ENCODE peak calls at places on chromosomes 4 and X, in five cellular contexts. One of them, this sample, is unnamed.

GRCh38 chr4:127155121-127155520 is 477.6 kb upstream of the INTU start:
- DNase-seq in IMR-90: no peak
- DNase-seq in DMS153: no peak
- DNase-seq in H4: no peak
- DNase-seq in SHP77 treated with DMSO at 0.1 percent for 48 hours: no peak
- DNase-seq in this sample: no peak

GRCh38 chrX:134603806-134604700 is 54.2 kb downstream of the PLAC1 start:
- DNase-seq in DMS153: no peak
- DNase-seq in IMR-90: peak
- DNase-seq in SHP77 treated with DMSO at 0.1 percent for 48 hours: no peak
- DNase-seq in H4: peak
- DNase-seq in this sample: peak

GRCh38 chr4:173547889-173548288 is 17.9 kb upstream of the HAND2 start:
- DNase-seq in DMS153: no peak
- DNase-seq in SHP77 treated with DMSO at 0.1 percent for 48 hours: peak
- DNase-seq in IMR-90: no peak
- DNase-seq in H4: no peak
- DNase-seq in this sample: no peak

GRCh38 chr4:153634737-153635353 is 49.2 kb upstream of the TLR2 start:
- DNase-seq in DMS153: no peak
- DNase-seq in H4: peak
- DNase-seq in IMR-90: peak
- DNase-seq in SHP77 treated with DMSO at 0.1 percent for 48 hours: no peak
- DNase-seq in this sample: peak

GRCh38 chr4:23631255-23631950 is 258.4 kb downstream of the PPARGC1A start:
- DNase-seq in IMR-90: no peak
- DNase-seq in SHP77 treated with DMSO at 0.1 percent for 48 hours: no peak
- DNase-seq in DMS153: peak
- DNase-seq in H4: peak
- DNase-seq in this sample: no peak

GRCh38 chr4:56910172-56910967 is 2.7 kb downstream of the REST start:
- DNase-seq in IMR-90: no peak
- DNase-seq in DMS153: no peak
- DNase-seq in SHP77 treated with DMSO at 0.1 percent for 48 hours: no peak
- DNase-seq in H4: no peak
- DNase-seq in this sample: no peak

GRCh38 chr4:81257021-81257420 is 42.0 kb upstream of the PRKG2 start:
- DNase-seq in SHP77 treated with DMSO at 0.1 percent for 48 hours: no peak
- DNase-seq in DMS153: no peak
- DNase-seq in H4: no peak
- DNase-seq in IMR-90: peak
- DNase-seq in this sample: peak

GRCh38 chr4:73586040-73586439 is 34.2 kb downstream of the RASSF6 start:
- DNase-seq in SHP77 treated with DMSO at 0.1 percent for 48 hours: no peak
- DNase-seq in IMR-90: no peak
- DNase-seq in DMS153: no peak
- DNase-seq in H4: no peak
- DNase-seq in this sample: no peak

GRCh38 chrX:110394653-110395052 is 36.0 kb downstream of the RTL9 start:
- DNase-seq in SHP77 treated with DMSO at 0.1 percent for 48 hours: no peak
- DNase-seq in IMR-90: peak
- DNase-seq in DMS153: no peak
- DNase-seq in H4: peak
- DNase-seq in this sample: no peak

GRCh38 chr4:169968999-169969398 is 57.2 kb downstream of the MFAP3L start:
- DNase-seq in H4: no peak
- DNase-seq in DMS153: no peak
- DNase-seq in IMR-90: peak
- DNase-seq in SHP77 treated with DMSO at 0.1 percent for 48 hours: no peak
- DNase-seq in this sample: peak

GRCh38 chr4:149176019-149176418 is 639.6 kb downstream of the IQCM start:
- DNase-seq in IMR-90: no peak
- DNase-seq in DMS153: no peak
- DNase-seq in H4: peak
- DNase-seq in SHP77 treated with DMSO at 0.1 percent for 48 hours: no peak
- DNase-seq in this sample: no peak

GRCh38 chrX:40883021-40883619 is 147.8 kb upstream of the MED14 start:
- DNase-seq in DMS153: no peak
- DNase-seq in IMR-90: no peak
- DNase-seq in H4: no peak
- DNase-seq in SHP77 treated with DMSO at 0.1 percent for 48 hours: no peak
- DNase-seq in this sample: no peak

GRCh38 chrX:7759832-7760231 is 83.1 kb upstream of the VCX start:
- DNase-seq in SHP77 treated with DMSO at 0.1 percent for 48 hours: no peak
- DNase-seq in IMR-90: no peak
- DNase-seq in DMS153: no peak
- DNase-seq in H4: no peak
- DNase-seq in this sample: no peak

GRCh38 chr4:160129439-160129838 is 1026.6 kb downstream of the RAPGEF2 start:
- DNase-seq in SHP77 treated with DMSO at 0.1 percent for 48 hours: no peak
- DNase-seq in H4: peak
- DNase-seq in IMR-90: no peak
- DNase-seq in DMS153: no peak
- DNase-seq in this sample: no peak

GRCh38 chrX:108224727-108225455 is 133.3 kb downstream of the ATG4A start:
- DNase-seq in IMR-90: peak
- DNase-seq in DMS153: no peak
- DNase-seq in H4: peak
- DNase-seq in SHP77 treated with DMSO at 0.1 percent for 48 hours: peak
- DNase-seq in this sample: peak

GRCh38 chrX:13029341-13029740 is 15.1 kb downstream of the FAM9C start:
- DNase-seq in H4: peak
- DNase-seq in SHP77 treated with DMSO at 0.1 percent for 48 hours: no peak
- DNase-seq in IMR-90: peak
- DNase-seq in DMS153: no peak
- DNase-seq in this sample: no peak

GRCh38 chr4:68780232-68780631 is 35.6 kb upstream of the UGT2B10 start:
- DNase-seq in SHP77 treated with DMSO at 0.1 percent for 48 hours: no peak
- DNase-seq in IMR-90: no peak
- DNase-seq in DMS153: no peak
- DNase-seq in H4: no peak
- DNase-seq in this sample: no peak

GRCh38 chrX:120514236-120514635 is 45.1 kb upstream of the LAMP2 start:
- DNase-seq in IMR-90: peak
- DNase-seq in DMS153: no peak
- DNase-seq in SHP77 treated with DMSO at 0.1 percent for 48 hours: no peak
- DNase-seq in H4: peak
- DNase-seq in this sample: peak

GRCh38 chr4:166277851-166278250 is 404.8 kb downstream of the TLL1 start:
- DNase-seq in IMR-90: no peak
- DNase-seq in DMS153: no peak
- DNase-seq in SHP77 treated with DMSO at 0.1 percent for 48 hours: no peak
- DNase-seq in H4: no peak
- DNase-seq in this sample: no peak

GRCh38 chr4:7256989-7257810 is 64.9 kb downstream of the SORCS2 start:
- DNase-seq in H4: no peak
- DNase-seq in DMS153: no peak
- DNase-seq in IMR-90: no peak
- DNase-seq in SHP77 treated with DMSO at 0.1 percent for 48 hours: no peak
- DNase-seq in this sample: peak

GRCh38 chrX:94288972-94289371 is 615.0 kb downstream of the FAM133A start:
- DNase-seq in DMS153: no peak
- DNase-seq in H4: no peak
- DNase-seq in IMR-90: no peak
- DNase-seq in SHP77 treated with DMSO at 0.1 percent for 48 hours: no peak
- DNase-seq in this sample: no peak

GRCh38 chr4:166675411-166675810 is 558.9 kb downstream of the SPOCK3 start:
- DNase-seq in IMR-90: no peak
- DNase-seq in H4: peak
- DNase-seq in DMS153: no peak
- DNase-seq in SHP77 treated with DMSO at 0.1 percent for 48 hours: no peak
- DNase-seq in this sample: no peak

GRCh38 chr4:53818112-53818511 is 226.8 kb upstream of the LNX1 start:
- DNase-seq in SHP77 treated with DMSO at 0.1 percent for 48 hours: no peak
- DNase-seq in IMR-90: peak
- DNase-seq in DMS153: no peak
- DNase-seq in H4: no peak
- DNase-seq in this sample: no peak

GRCh38 chrX:49993661-49994060 is 71.3 kb downstream of the CLCN5 start:
- DNase-seq in SHP77 treated with DMSO at 0.1 percent for 48 hours: no peak
- DNase-seq in IMR-90: no peak
- DNase-seq in DMS153: no peak
- DNase-seq in H4: no peak
- DNase-seq in this sample: no peak

GRCh38 chrX:11266329-11266830 is 26.8 kb upstream of the AMELX start:
- DNase-seq in SHP77 treated with DMSO at 0.1 percent for 48 hours: no peak
- DNase-seq in H4: no peak
- DNase-seq in IMR-90: no peak
- DNase-seq in DMS153: no peak
- DNase-seq in this sample: no peak

GRCh38 chr4:118797558-118798142 is 38.3 kb downstream of the SEC24D start:
- DNase-seq in SHP77 treated with DMSO at 0.1 percent for 48 hours: no peak
- DNase-seq in DMS153: no peak
- DNase-seq in IMR-90: peak
- DNase-seq in H4: no peak
- DNase-seq in this sample: peak

GRCh38 chr4:914531-914930 is 17.6 kb downstream of the GAK start:
- DNase-seq in IMR-90: no peak
- DNase-seq in SHP77 treated with DMSO at 0.1 percent for 48 hours: no peak
- DNase-seq in DMS153: no peak
- DNase-seq in H4: no peak
- DNase-seq in this sample: no peak